ENCODE peak calls at places on chromosome 7, in ten cellular contexts. One of them, this sample, is unnamed.

GRCh38 chr7:80937336-80937735 is 18.5 kb upstream of the SEMA3C start:
- DNase-seq in AG09319: no peak
- DNase-seq in C1 segment of cervical spinal cord: no peak
- DNase-seq in AG09309: no peak
- DNase-seq in adrenal gland: no peak
- DNase-seq in skeletal muscle cell: no peak
- DNase-seq in KG1: no peak
- DNase-seq in stimulated activated CD4-positive, alpha-beta T cell treated with anti-CD3 and anti-CD28 coated beads, Interleukin-4, amount 100 ng/mL, for 4 hours: no peak
- DNase-seq in heart right ventricle: no peak
- DNase-seq in ELR: no peak
- DNase-seq in this sample: no peak

GRCh38 chr7:129831424-129832058 is 121.2 kb downstream of the UBE2H start:
- DNase-seq in AG09319: no peak
- DNase-seq in C1 segment of cervical spinal cord: no peak
- DNase-seq in AG09309: peak; percentile 67
- DNase-seq in adrenal gland: peak; percentile 74
- DNase-seq in skeletal muscle cell: peak; percentile 73
- DNase-seq in KG1: no peak
- DNase-seq in stimulated activated CD4-positive, alpha-beta T cell treated with anti-CD3 and anti-CD28 coated beads, Interleukin-4, amount 100 ng/mL, for 4 hours: no peak
- DNase-seq in heart right ventricle: no peak
- DNase-seq in ELR: peak; percentile 96
- DNase-seq in this sample: peak; percentile 31

GRCh38 chr7:128190051-128190640 is 50.9 kb upstream of the LEP start:
- DNase-seq in AG09319: no peak
- DNase-seq in C1 segment of cervical spinal cord: no peak
- DNase-seq in AG09309: no peak
- DNase-seq in adrenal gland: peak; percentile 30
- DNase-seq in skeletal muscle cell: no peak
- DNase-seq in KG1: no peak
- DNase-seq in stimulated activated CD4-positive, alpha-beta T cell treated with anti-CD3 and anti-CD28 coated beads, Interleukin-4, amount 100 ng/mL, for 4 hours: no peak
- DNase-seq in heart right ventricle: no peak
- DNase-seq in ELR: no peak
- DNase-seq in this sample: no peak

GRCh38 chr7:131355917-131356777 is 28.5 kb downstream of the MKLN1 start:
- DNase-seq in AG09319: no peak
- DNase-seq in C1 segment of cervical spinal cord: no peak
- DNase-seq in AG09309: no peak
- DNase-seq in adrenal gland: no peak
- DNase-seq in skeletal muscle cell: peak; percentile 4
- DNase-seq in KG1: no peak
- DNase-seq in stimulated activated CD4-positive, alpha-beta T cell treated with anti-CD3 and anti-CD28 coated beads, Interleukin-4, amount 100 ng/mL, for 4 hours: no peak
- DNase-seq in heart right ventricle: no peak
- DNase-seq in ELR: no peak
- DNase-seq in this sample: no peak

GRCh38 chr7:604038-604883 is 84.6 kb upstream of the PDGFA start:
- DNase-seq in AG09319: no peak
- DNase-seq in C1 segment of cervical spinal cord: peak; percentile 57
- DNase-seq in AG09309: no peak
- DNase-seq in adrenal gland: peak; percentile 90
- DNase-seq in skeletal muscle cell: peak; percentile 27
- DNase-seq in KG1: peak; percentile 82
- DNase-seq in stimulated activated CD4-positive, alpha-beta T cell treated with anti-CD3 and anti-CD28 coated beads, Interleukin-4, amount 100 ng/mL, for 4 hours: peak; percentile 92
- DNase-seq in heart right ventricle: peak; percentile 77
- DNase-seq in ELR: peak; percentile 90
- DNase-seq in this sample: peak; percentile 93

GRCh38 chr7:2782565-2782964 is 61.5 kb downstream of the GNA12 start:
- DNase-seq in AG09319: no peak
- DNase-seq in C1 segment of cervical spinal cord: no peak
- DNase-seq in AG09309: no peak
- DNase-seq in adrenal gland: no peak
- DNase-seq in skeletal muscle cell: no peak
- DNase-seq in KG1: no peak
- DNase-seq in stimulated activated CD4-positive, alpha-beta T cell treated with anti-CD3 and anti-CD28 coated beads, Interleukin-4, amount 100 ng/mL, for 4 hours: no peak
- DNase-seq in heart right ventricle: no peak
- DNase-seq in ELR: no peak
- DNase-seq in this sample: no peak

GRCh38 chr7:151785681-151785965 is 91.3 kb downstream of the PRKAG2 start:
- DNase-seq in AG09319: no peak
- DNase-seq in C1 segment of cervical spinal cord: no peak
- DNase-seq in AG09309: no peak
- DNase-seq in adrenal gland: no peak
- DNase-seq in skeletal muscle cell: no peak
- DNase-seq in KG1: no peak
- DNase-seq in stimulated activated CD4-positive, alpha-beta T cell treated with anti-CD3 and anti-CD28 coated beads, Interleukin-4, amount 100 ng/mL, for 4 hours: no peak
- DNase-seq in heart right ventricle: no peak
- DNase-seq in ELR: no peak
- DNase-seq in this sample: no peak

GRCh38 chr7:70383947-70384475 is 747.9 kb upstream of the GALNT17 start:
- DNase-seq in AG09319: no peak
- DNase-seq in C1 segment of cervical spinal cord: no peak
- DNase-seq in AG09309: no peak
- DNase-seq in adrenal gland: no peak
- DNase-seq in skeletal muscle cell: no peak
- DNase-seq in KG1: no peak
- DNase-seq in stimulated activated CD4-positive, alpha-beta T cell treated with anti-CD3 and anti-CD28 coated beads, Interleukin-4, amount 100 ng/mL, for 4 hours: no peak
- DNase-seq in heart right ventricle: no peak
- DNase-seq in ELR: no peak
- DNase-seq in this sample: no peak

GRCh38 chr7:74656421-74656910 is 1.1 kb upstream of the GTF2I start:
- DNase-seq in AG09319: no peak
- DNase-seq in C1 segment of cervical spinal cord: peak; percentile 68
- DNase-seq in AG09309: no peak
- DNase-seq in adrenal gland: peak; percentile 75
- DNase-seq in skeletal muscle cell: no peak
- DNase-seq in KG1: no peak
- DNase-seq in stimulated activated CD4-positive, alpha-beta T cell treated with anti-CD3 and anti-CD28 coated beads, Interleukin-4, amount 100 ng/mL, for 4 hours: peak; percentile 49
- DNase-seq in heart right ventricle: peak; percentile 63
- DNase-seq in ELR: peak; percentile 33
- DNase-seq in this sample: peak; percentile 52

GRCh38 chr7:87506243-87507180 is 31.0 kb upstream of the ABCB4 start:
- DNase-seq in AG09319: peak; percentile 7
- DNase-seq in C1 segment of cervical spinal cord: no peak
- DNase-seq in AG09309: no peak
- DNase-seq in adrenal gland: no peak
- DNase-seq in skeletal muscle cell: no peak
- DNase-seq in KG1: no peak
- DNase-seq in stimulated activated CD4-positive, alpha-beta T cell treated with anti-CD3 and anti-CD28 coated beads, Interleukin-4, amount 100 ng/mL, for 4 hours: no peak
- DNase-seq in heart right ventricle: no peak
- DNase-seq in ELR: peak; percentile 22
- DNase-seq in this sample: peak; percentile 39

GRCh38 chr7:141276031-141276430 is 202.2 kb downstream of the TMEM178B start:
- DNase-seq in AG09319: no peak
- DNase-seq in C1 segment of cervical spinal cord: no peak
- DNase-seq in AG09309: no peak
- DNase-seq in adrenal gland: no peak
- DNase-seq in skeletal muscle cell: no peak
- DNase-seq in KG1: no peak
- DNase-seq in stimulated activated CD4-positive, alpha-beta T cell treated with anti-CD3 and anti-CD28 coated beads, Interleukin-4, amount 100 ng/mL, for 4 hours: no peak
- DNase-seq in heart right ventricle: no peak
- DNase-seq in ELR: peak; percentile 24
- DNase-seq in this sample: no peak

GRCh38 chr7:117012284-117013174 is 59.2 kb downstream of the ST7 start:
- DNase-seq in AG09319: no peak
- DNase-seq in C1 segment of cervical spinal cord: no peak
- DNase-seq in AG09309: no peak
- DNase-seq in adrenal gland: no peak
- DNase-seq in skeletal muscle cell: no peak
- DNase-seq in KG1: no peak
- DNase-seq in stimulated activated CD4-positive, alpha-beta T cell treated with anti-CD3 and anti-CD28 coated beads, Interleukin-4, amount 100 ng/mL, for 4 hours: no peak
- DNase-seq in heart right ventricle: no peak
- DNase-seq in ELR: peak; percentile 64
- DNase-seq in this sample: peak; percentile 54

GRCh38 chr7:497946-498655 is 21.5 kb downstream of the PDGFA start:
- DNase-seq in AG09319: no peak
- DNase-seq in C1 segment of cervical spinal cord: peak; percentile 47
- DNase-seq in AG09309: no peak
- DNase-seq in adrenal gland: no peak
- DNase-seq in skeletal muscle cell: no peak
- DNase-seq in KG1: no peak
- DNase-seq in stimulated activated CD4-positive, alpha-beta T cell treated with anti-CD3 and anti-CD28 coated beads, Interleukin-4, amount 100 ng/mL, for 4 hours: no peak
- DNase-seq in heart right ventricle: peak; percentile 5
- DNase-seq in ELR: no peak
- DNase-seq in this sample: no peak

GRCh38 chr7:18457832-18458231 is 37.7 kb upstream of the HDAC9 start:
- DNase-seq in AG09319: no peak
- DNase-seq in C1 segment of cervical spinal cord: no peak
- DNase-seq in AG09309: no peak
- DNase-seq in adrenal gland: no peak
- DNase-seq in skeletal muscle cell: no peak
- DNase-seq in KG1: no peak
- DNase-seq in stimulated activated CD4-positive, alpha-beta T cell treated with anti-CD3 and anti-CD28 coated beads, Interleukin-4, amount 100 ng/mL, for 4 hours: no peak
- DNase-seq in heart right ventricle: no peak
- DNase-seq in ELR: no peak
- DNase-seq in this sample: no peak

GRCh38 chr7:140676303-140676702 is 3.6 kb downstream of the ADCK2 start:
- DNase-seq in AG09319: no peak
- DNase-seq in C1 segment of cervical spinal cord: peak; percentile 11
- DNase-seq in AG09309: no peak
- DNase-seq in adrenal gland: no peak
- DNase-seq in skeletal muscle cell: no peak
- DNase-seq in KG1: no peak
- DNase-seq in stimulated activated CD4-positive, alpha-beta T cell treated with anti-CD3 and anti-CD28 coated beads, Interleukin-4, amount 100 ng/mL, for 4 hours: no peak
- DNase-seq in heart right ventricle: no peak
- DNase-seq in ELR: no peak
- DNase-seq in this sample: no peak

GRCh38 chr7:81616951-81617350 is 152.9 kb downstream of the HGF start:
- DNase-seq in AG09319: no peak
- DNase-seq in C1 segment of cervical spinal cord: no peak
- DNase-seq in AG09309: no peak
- DNase-seq in adrenal gland: no peak
- DNase-seq in skeletal muscle cell: peak; percentile 68
- DNase-seq in KG1: no peak
- DNase-seq in stimulated activated CD4-positive, alpha-beta T cell treated with anti-CD3 and anti-CD28 coated beads, Interleukin-4, amount 100 ng/mL, for 4 hours: no peak
- DNase-seq in heart right ventricle: no peak
- DNase-seq in ELR: peak; percentile 76
- DNase-seq in this sample: peak; percentile 46

GRCh38 chr7:14936530-14936929 is 34.0 kb upstream of the DGKB start:
- DNase-seq in AG09319: no peak
- DNase-seq in C1 segment of cervical spinal cord: peak; percentile 21
- DNase-seq in AG09309: peak; percentile 29
- DNase-seq in adrenal gland: no peak
- DNase-seq in skeletal muscle cell: peak; percentile 36
- DNase-seq in KG1: no peak
- DNase-seq in stimulated activated CD4-positive, alpha-beta T cell treated with anti-CD3 and anti-CD28 coated beads, Interleukin-4, amount 100 ng/mL, for 4 hours: no peak
- DNase-seq in heart right ventricle: no peak
- DNase-seq in ELR: peak; percentile 15
- DNase-seq in this sample: peak; percentile 18

GRCh38 chr7:22931011-22931410 is 82.9 kb downstream of the HYCC1 start:
- DNase-seq in AG09319: no peak
- DNase-seq in C1 segment of cervical spinal cord: no peak
- DNase-seq in AG09309: no peak
- DNase-seq in adrenal gland: no peak
- DNase-seq in skeletal muscle cell: no peak
- DNase-seq in KG1: no peak
- DNase-seq in stimulated activated CD4-positive, alpha-beta T cell treated with anti-CD3 and anti-CD28 coated beads, Interleukin-4, amount 100 ng/mL, for 4 hours: no peak
- DNase-seq in heart right ventricle: no peak
- DNase-seq in ELR: peak; percentile 49
- DNase-seq in this sample: no peak

GRCh38 chr7:927031-927671 is 27.3 kb downstream of the ADAP1 start:
- DNase-seq in AG09319: no peak
- DNase-seq in C1 segment of cervical spinal cord: peak; percentile 43
- DNase-seq in AG09309: no peak
- DNase-seq in adrenal gland: no peak
- DNase-seq in skeletal muscle cell: no peak
- DNase-seq in KG1: no peak
- DNase-seq in stimulated activated CD4-positive, alpha-beta T cell treated with anti-CD3 and anti-CD28 coated beads, Interleukin-4, amount 100 ng/mL, for 4 hours: no peak
- DNase-seq in heart right ventricle: no peak
- DNase-seq in ELR: no peak
- DNase-seq in this sample: no peak

GRCh38 chr7:19107392-19108147 is 9.9 kb downstream of the TWIST1 start:
- DNase-seq in AG09319: no peak
- DNase-seq in C1 segment of cervical spinal cord: no peak
- DNase-seq in AG09309: no peak
- DNase-seq in adrenal gland: peak; percentile 52
- DNase-seq in skeletal muscle cell: no peak
- DNase-seq in KG1: no peak
- DNase-seq in stimulated activated CD4-positive, alpha-beta T cell treated with anti-CD3 and anti-CD28 coated beads, Interleukin-4, amount 100 ng/mL, for 4 hours: no peak
- DNase-seq in heart right ventricle: peak; percentile 18
- DNase-seq in ELR: peak; percentile 86
- DNase-seq in this sample: peak; percentile 25

GRCh38 chr7:29330136-29330535 is 135.6 kb downstream of the CHN2 start:
- DNase-seq in AG09319: no peak
- DNase-seq in C1 segment of cervical spinal cord: no peak
- DNase-seq in AG09309: no peak
- DNase-seq in adrenal gland: no peak
- DNase-seq in skeletal muscle cell: no peak
- DNase-seq in KG1: no peak
- DNase-seq in stimulated activated CD4-positive, alpha-beta T cell treated with anti-CD3 and anti-CD28 coated beads, Interleukin-4, amount 100 ng/mL, for 4 hours: no peak
- DNase-seq in heart right ventricle: no peak
- DNase-seq in ELR: no peak
- DNase-seq in this sample: no peak

GRCh38 chr7:158187055-158187770 is 400.4 kb downstream of the PTPRN2 start:
- DNase-seq in AG09319: no peak
- DNase-seq in C1 segment of cervical spinal cord: no peak
- DNase-seq in AG09309: no peak
- DNase-seq in adrenal gland: no peak
- DNase-seq in skeletal muscle cell: no peak
- DNase-seq in KG1: no peak
- DNase-seq in stimulated activated CD4-positive, alpha-beta T cell treated with anti-CD3 and anti-CD28 coated beads, Interleukin-4, amount 100 ng/mL, for 4 hours: no peak
- DNase-seq in heart right ventricle: no peak
- DNase-seq in ELR: no peak
- DNase-seq in this sample: no peak

GRCh38 chr7:320297-320696 is 30.3 kb downstream of the FOXL3 start:
- DNase-seq in AG09319: no peak
- DNase-seq in C1 segment of cervical spinal cord: no peak
- DNase-seq in AG09309: no peak
- DNase-seq in adrenal gland: no peak
- DNase-seq in skeletal muscle cell: no peak
- DNase-seq in KG1: no peak
- DNase-seq in stimulated activated CD4-positive, alpha-beta T cell treated with anti-CD3 and anti-CD28 coated beads, Interleukin-4, amount 100 ng/mL, for 4 hours: no peak
- DNase-seq in heart right ventricle: no peak
- DNase-seq in ELR: no peak
- DNase-seq in this sample: no peak

GRCh38 chr7:2922271-2922691 is 78.2 kb upstream of the GNA12 start:
- DNase-seq in AG09319: no peak
- DNase-seq in C1 segment of cervical spinal cord: no peak
- DNase-seq in AG09309: no peak
- DNase-seq in adrenal gland: no peak
- DNase-seq in skeletal muscle cell: no peak
- DNase-seq in KG1: no peak
- DNase-seq in stimulated activated CD4-positive, alpha-beta T cell treated with anti-CD3 and anti-CD28 coated beads, Interleukin-4, amount 100 ng/mL, for 4 hours: no peak
- DNase-seq in heart right ventricle: no peak
- DNase-seq in ELR: no peak
- DNase-seq in this sample: no peak

GRCh38 chr7:48962821-48963505 is 38.6 kb downstream of the CDC14C start:
- DNase-seq in AG09319: peak; percentile 48
- DNase-seq in C1 segment of cervical spinal cord: no peak
- DNase-seq in AG09309: no peak
- DNase-seq in adrenal gland: no peak
- DNase-seq in skeletal muscle cell: no peak
- DNase-seq in KG1: no peak
- DNase-seq in stimulated activated CD4-positive, alpha-beta T cell treated with anti-CD3 and anti-CD28 coated beads, Interleukin-4, amount 100 ng/mL, for 4 hours: no peak
- DNase-seq in heart right ventricle: no peak
- DNase-seq in ELR: no peak
- DNase-seq in this sample: no peak

GRCh38 chr7:81284576-81284975 is 365.7 kb upstream of the SEMA3C start:
- DNase-seq in AG09319: no peak
- DNase-seq in C1 segment of cervical spinal cord: no peak
- DNase-seq in AG09309: no peak
- DNase-seq in adrenal gland: no peak
- DNase-seq in skeletal muscle cell: no peak
- DNase-seq in KG1: no peak
- DNase-seq in stimulated activated CD4-positive, alpha-beta T cell treated with anti-CD3 and anti-CD28 coated beads, Interleukin-4, amount 100 ng/mL, for 4 hours: no peak
- DNase-seq in heart right ventricle: no peak
- DNase-seq in ELR: peak; percentile 86
- DNase-seq in this sample: peak; percentile 53

GRCh38 chr7:54946271-54946670 is 72.5 kb upstream of the EGFR start:
- DNase-seq in AG09319: no peak
- DNase-seq in C1 segment of cervical spinal cord: no peak
- DNase-seq in AG09309: no peak
- DNase-seq in adrenal gland: no peak
- DNase-seq in skeletal muscle cell: no peak
- DNase-seq in KG1: no peak
- DNase-seq in stimulated activated CD4-positive, alpha-beta T cell treated with anti-CD3 and anti-CD28 coated beads, Interleukin-4, amount 100 ng/mL, for 4 hours: no peak
- DNase-seq in heart right ventricle: no peak
- DNase-seq in ELR: no peak
- DNase-seq in this sample: no peak

GRCh38 chr7:6419310-6419773 is 28.4 kb downstream of the DAGLB start:
- DNase-seq in AG09319: no peak
- DNase-seq in C1 segment of cervical spinal cord: peak; percentile 38
- DNase-seq in AG09309: no peak
- DNase-seq in adrenal gland: no peak
- DNase-seq in skeletal muscle cell: no peak
- DNase-seq in KG1: no peak
- DNase-seq in stimulated activated CD4-positive, alpha-beta T cell treated with anti-CD3 and anti-CD28 coated beads, Interleukin-4, amount 100 ng/mL, for 4 hours: no peak
- DNase-seq in heart right ventricle: peak; percentile 59
- DNase-seq in ELR: no peak
- DNase-seq in this sample: no peak

This sample was measured in endothelial cell of umbilical vein.